ENCODE peak calls at places on chromosomes 16 and 17, in seven cellular contexts. Y is fibroblast of lung; A is cardiac muscle cell; I is GM23338; O is CD8-positive, alpha-beta memory T cell; L is A549; D is small intestine. X is an unnamed sample.

GRCh38 chr17:74770498-74771318 is 5.4 kb downstream of the NAT9 start:
- DNase-seq in O (peak), I (peak), A (peak), L (peak), D (peak), Y (peak), X (peak)

GRCh38 chr17:19304209-19304608 is 58.3 kb downstream of the B9D1 start:
- DNase-seq in D (peak), Y (peak), O (no peak), A (peak), I (no peak), L (peak), X (no peak)

GRCh38 chr16:58024673-58025350 is 742 bp upstream of the MMP15 start:
- DNase-seq in Y (peak), D (peak), L (peak), A (peak), O (peak), I (peak), X (peak)

GRCh38 chr16:15785386-15786059 is 71.3 kb downstream of the MYH11 start:
- DNase-seq in D (no peak), Y (no peak), L (no peak), A (no peak), O (no peak), I (no peak), X (no peak)

GRCh38 chr17:8791910-8792270 is 7.3 kb downstream of the MFSD6L start:
- DNase-seq in I (no peak), A (peak), D (no peak), Y (peak), O (no peak), L (peak), X (no peak)

GRCh38 chr16:3681206-3681605 is 26.7 kb downstream of the DNASE1 start:
- DNase-seq in A (peak), L (no peak), D (no peak), Y (no peak), O (no peak), I (no peak), X (no peak)

GRCh38 chr17:46772879-46773620 is 45.4 kb downstream of the WNT3 start:
- DNase-seq in O (no peak), Y (no peak), D (no peak), I (no peak), L (no peak), A (no peak), X (no peak)

GRCh38 chr17:32794533-32795246 is 82.2 kb downstream of the MYO1D start:
- DNase-seq in D (peak), A (no peak), Y (no peak), I (peak), O (no peak), L (no peak), X (no peak)

GRCh38 chr17:34305061-34305460 is 14.2 kb upstream of the CCL8 start:
- DNase-seq in A (no peak), Y (no peak), I (no peak), O (no peak), D (no peak), L (no peak), X (no peak)

GRCh38 chr17:82947051-82947991 is 107.5 kb upstream of the ZNF750 start:
- DNase-seq in L (no peak), A (no peak), I (no peak), Y (no peak), O (no peak), D (no peak), X (no peak)

GRCh38 chr17:63189082-63189481 is 223.0 kb downstream of the TANC2 start:
- DNase-seq in I (no peak), A (peak), L (peak), D (no peak), O (no peak), Y (peak), X (no peak)

GRCh38 chr16:87851141-87851587 is 18.1 kb downstream of the SLC7A5 start:
- DNase-seq in Y (no peak), O (no peak), I (no peak), L (no peak), A (no peak), D (no peak), X (no peak)

GRCh38 chr16:31474173-31474714 is 2.3 kb downstream of the TGFB1I1 start:
- DNase-seq in I (no peak), L (peak), Y (peak), O (no peak), D (no peak), A (peak), X (no peak)

GRCh38 chr17:70060415-70060814 is 14.6 kb upstream of the KCNJ16 start:
- DNase-seq in I (no peak), Y (peak), O (no peak), A (no peak), L (no peak), D (no peak), X (no peak)

GRCh38 chr17:57906910-57907309 is 48.3 kb downstream of the CUEDC1 start:
- DNase-seq in L (peak), Y (no peak), A (no peak), D (no peak), O (no peak), I (peak), X (no peak)

GRCh38 chr16:11609474-11610120 is 22.9 kb upstream of the LITAF start:
- DNase-seq in L (no peak), A (no peak), D (no peak), Y (no peak), O (no peak), I (no peak), X (no peak)

GRCh38 chr17:376936-377863 is 24.6 kb upstream of the RPH3AL start:
- DNase-seq in O (no peak), L (peak), A (no peak), I (peak), D (peak), Y (no peak), X (no peak)

GRCh38 chr17:7392696-7393612 is 1.4 kb downstream of the PLSCR3 start:
- DNase-seq in D (no peak), I (peak), L (no peak), A (no peak), O (no peak), Y (no peak), X (no peak)

GRCh38 chr17:76700627-76701470 is 9.9 kb downstream of the MXRA7 start:
- DNase-seq in I (peak), L (no peak), A (peak), D (no peak), Y (peak), O (peak), X (no peak)

GRCh38 chr16:70151391-70151790 is 22.2 kb upstream of the CLEC18C start:
- DNase-seq in I (no peak), A (no peak), D (no peak), Y (no peak), L (no peak), O (no peak), X (no peak)

GRCh38 chr16:10971560-10971961 is 27.2 kb downstream of the CLEC16A start:
- DNase-seq in I (peak), L (peak), A (peak), D (peak), O (no peak), Y (peak), X (peak)

GRCh38 chr17:80475949-80476876 is at the start of gene NPTX1:
- DNase-seq in I (peak), Y (no peak), L (peak), A (peak), O (no peak), D (no peak), X (peak)

GRCh38 chr17:80473701-80474100 is 2.7 kb downstream of the NPTX1 start:
- DNase-seq in I (no peak), L (no peak), D (no peak), Y (no peak), A (no peak), O (no peak), X (no peak)

GRCh38 chr17:80476877-80477646 is 655 bp upstream of the NPTX1 start:
- DNase-seq in O (no peak), Y (no peak), D (no peak), L (peak), A (no peak), I (no peak), X (no peak)

GRCh38 chr17:80474231-80474932 is 2.0 kb downstream of the NPTX1 start:
- DNase-seq in Y (peak), I (no peak), O (no peak), A (peak), D (no peak), L (peak), X (peak)

GRCh38 chr17:80474933-80475915 is 1.2 kb downstream of the NPTX1 start:
- DNase-seq in O (no peak), D (no peak), A (no peak), L (peak), Y (no peak), I (no peak), X (no peak)
- H3K4me3 ChIP-seq in O (peak), D (no peak), A (peak), L (peak), Y (no peak), I (peak), X (peak)

GRCh38 chr16:1443980-1444729 is at the start of gene CCDC154:
- DNase-seq in O (no peak), A (no peak), Y (no peak), D (no peak), L (no peak), I (no peak), X (no peak)

GRCh38 chr16:1443403-1443973 is 868 bp downstream of the CCDC154 start:
- DNase-seq in D (no peak), A (no peak), I (no peak), Y (no peak), L (no peak), O (no peak), X (no peak)

GRCh38 chr16:1445518-1446197 is 1.3 kb upstream of the CCDC154 start:
- DNase-seq in O (no peak), I (no peak), Y (no peak), L (no peak), A (no peak), D (no peak), X (no peak)

GRCh38 chr16:1446296-1447080 is 2.1 kb upstream of the CCDC154 start:
- DNase-seq in Y (no peak), L (no peak), O (no peak), D (no peak), A (no peak), I (no peak), X (no peak)

DNA sequence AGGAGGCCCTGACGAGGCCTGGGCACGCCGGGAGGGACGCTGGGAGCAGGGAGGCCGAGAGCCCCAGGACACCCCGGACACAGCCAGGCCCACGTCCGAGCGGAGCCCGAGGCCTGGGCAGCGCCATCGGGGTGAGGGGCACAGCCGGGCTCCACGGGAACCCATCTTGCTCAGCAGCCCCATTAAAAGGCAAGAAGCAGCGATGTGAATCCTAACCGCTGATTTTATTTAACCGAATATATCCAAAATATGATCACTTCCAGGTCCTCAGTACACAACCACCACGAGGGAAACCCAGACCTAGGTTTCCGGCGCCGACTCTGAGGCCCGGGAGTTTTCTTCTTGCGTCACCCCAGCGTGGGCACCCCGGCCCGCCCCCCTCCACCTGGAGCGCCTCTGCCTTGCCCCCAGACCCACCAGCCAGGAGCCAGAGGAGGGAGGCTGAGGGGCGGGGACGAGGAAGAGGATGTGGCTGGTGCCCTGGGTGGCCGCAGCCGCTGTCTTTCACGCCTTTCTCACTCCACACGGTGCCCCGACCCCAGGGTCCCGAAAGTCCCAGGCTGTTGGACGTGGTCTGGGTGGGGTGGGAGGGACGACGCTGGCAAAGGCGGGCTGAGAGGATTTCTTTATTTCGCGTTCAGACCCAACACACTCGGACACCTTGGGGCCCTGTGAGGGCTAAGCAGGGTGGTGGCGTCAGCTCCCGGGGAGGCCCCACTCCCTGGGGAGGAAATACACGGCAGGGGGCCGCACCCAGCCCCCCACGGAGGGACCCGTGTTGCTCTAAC is 568 bp upstream of the CCDC154 start:
- DNase-seq in Y (no peak), O (no peak), I (no peak), D (no peak), A (no peak), L (no peak), X (no peak)
- H3K4me3 ChIP-seq in Y (no peak), O (no peak), I (no peak), D (no peak), A (no peak), L (no peak), X (no peak)

GRCh38 chr17:2212328-2212981 is 91.1 kb downstream of the SMG6 start:
- DNase-seq in O (no peak), D (no peak), I (no peak), L (no peak), A (peak), Y (peak), X (no peak)

GRCh38 chr17:2213291-2213960 is 90.2 kb downstream of the SMG6 start:
- DNase-seq in I (no peak), L (no peak), A (peak), D (no peak), O (no peak), Y (peak), X (no peak)

GRCh38 chr17:2214047-2214717 is 89.4 kb downstream of the SMG6 start:
- DNase-seq in Y (peak), D (no peak), I (no peak), A (peak), L (no peak), O (no peak), X (no peak)

GRCh38 chr17:2215616-2216364 is 87.8 kb downstream of the SMG6 start:
- DNase-seq in Y (peak), A (peak), O (peak), L (no peak), D (peak), I (peak), X (peak)

GRCh38 chr17:2214887-2215615 is 88.5 kb downstream of the SMG6 start:
- DNase-seq in Y (peak), L (no peak), O (no peak), D (no peak), A (peak), I (no peak), X (no peak)
- H3K4me3 ChIP-seq in Y (peak), L (no peak), O (peak), D (no peak), A (peak), I (peak), X (peak)

GRCh38 chr17:55437165-55437605 is 15.6 kb upstream of the MMD start:
- DNase-seq in I (no peak), O (no peak), D (no peak), L (no peak), A (no peak), Y (no peak), X (no peak)

GRCh38 chr17:55435408-55435807 is 13.8 kb upstream of the MMD start:
- DNase-seq in I (no peak), O (no peak), Y (no peak), D (no peak), A (no peak), L (no peak), X (no peak)

GRCh38 chr17:55433629-55434422 is 12.2 kb upstream of the MMD start:
- DNase-seq in I (no peak), D (peak), L (peak), Y (peak), O (no peak), A (peak), X (no peak)

GRCh38 chr17:55434721-55435120 is 13.1 kb upstream of the MMD start:
- DNase-seq in D (no peak), I (no peak), O (no peak), Y (no peak), L (no peak), A (no peak), X (no peak)

DNA sequence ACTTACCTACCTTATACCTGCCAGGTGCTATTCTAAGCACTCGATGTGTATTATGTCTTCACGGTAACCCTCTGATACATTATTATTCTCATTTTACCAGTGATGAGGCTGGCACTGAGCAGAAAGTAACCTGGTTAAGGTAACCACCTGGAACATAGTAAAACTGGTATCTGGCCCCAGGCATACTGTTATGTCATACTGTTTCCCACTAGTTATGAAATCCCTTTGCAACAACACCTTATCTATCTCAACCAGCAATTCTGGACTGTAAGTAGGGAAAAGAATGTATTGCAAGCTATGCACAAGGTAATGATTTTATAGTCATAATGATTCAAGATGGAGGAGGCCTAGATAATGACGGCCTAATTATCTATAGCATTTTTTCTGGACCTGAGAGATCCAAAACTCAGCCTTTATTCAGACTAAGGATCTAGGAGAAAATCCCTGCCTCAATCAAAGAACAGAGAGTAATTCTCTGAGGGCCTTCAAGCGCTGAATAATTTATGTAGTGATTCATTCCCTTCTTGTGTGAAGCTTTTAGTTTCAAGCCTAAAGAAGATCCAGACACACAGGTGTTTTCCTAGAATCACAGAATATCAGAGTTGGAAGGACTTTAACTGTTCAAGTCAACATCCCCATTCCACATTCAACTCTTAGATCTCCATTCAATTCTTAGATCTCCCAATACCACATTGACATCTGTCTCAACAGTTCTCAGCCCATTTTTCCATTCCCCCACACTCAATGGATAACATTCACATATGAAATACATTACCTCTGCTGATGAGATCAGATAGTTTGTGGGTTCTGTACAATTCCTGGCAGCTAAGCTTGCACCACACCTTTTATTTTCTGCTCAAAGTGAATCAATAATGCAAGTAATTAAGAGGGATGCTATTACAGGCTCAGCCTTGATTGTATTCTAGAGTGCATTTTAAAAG is 14.9 kb upstream of the MMD start:
- DNase-seq in I (no peak), L (no peak), A (no peak), Y (no peak), D (no peak), O (no peak), X (no peak)
- H3K4me3 ChIP-seq in I (no peak), L (no peak), A (no peak), Y (no peak), D (no peak), O (no peak), X (no peak)

GRCh38 chr17:65290616-65291015 is 153.4 kb downstream of the RGS9 start:
- DNase-seq in A (no peak), Y (no peak), I (no peak), O (no peak), L (no peak), D (peak), X (no peak)
- H3K4me3 ChIP-seq in A (no peak), Y (no peak), I (no peak), O (no peak), L (no peak), D (no peak), X (no peak)

GRCh38 chr16:14529010-14529669 is 100.9 kb downstream of the PARN start:
- DNase-seq in Y (peak), O (no peak), D (peak), I (peak), L (peak), A (peak), X (peak)
- H3K4me3 ChIP-seq in Y (no peak), O (no peak), D (no peak), I (peak), L (no peak), A (no peak), X (no peak)

DNA sequence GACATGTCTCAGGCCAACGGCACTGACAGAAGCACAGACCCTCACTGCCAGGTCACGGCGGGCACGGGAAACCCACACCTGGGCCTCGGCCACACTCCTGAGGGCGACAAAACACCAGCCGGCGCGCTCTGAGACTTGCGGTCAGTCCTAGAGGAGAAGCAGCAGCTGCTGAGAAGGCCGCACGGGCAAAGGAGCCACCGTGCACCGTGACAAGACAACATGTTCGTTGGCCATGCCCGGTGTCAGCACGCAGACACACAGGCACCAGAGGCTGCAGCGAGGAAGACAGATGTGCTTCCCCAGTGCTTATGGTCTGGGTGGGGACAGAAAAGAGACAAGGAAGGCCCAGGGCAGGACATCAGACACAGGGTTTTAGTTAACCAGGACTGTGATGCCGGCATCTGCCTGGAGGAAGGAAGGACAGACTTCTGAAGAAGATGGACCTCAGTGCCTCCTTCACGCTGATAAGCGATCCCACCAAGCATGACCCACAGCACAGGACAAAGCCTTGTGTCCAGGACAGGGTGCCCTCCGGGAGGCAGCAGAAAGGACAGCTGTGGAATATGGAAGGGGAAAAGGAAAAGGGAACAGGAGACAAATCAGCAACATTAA is 84.0 kb downstream of the ANKRD11 start:
- DNase-seq in I (no peak), D (no peak), O (no peak), Y (no peak), A (no peak), L (no peak), X (no peak)
- H3K4me3 ChIP-seq in I (no peak), D (no peak), O (no peak), Y (no peak), A (no peak), L (no peak), X (no peak)

GRCh38 chr17:50133769-50134099 is 3.8 kb upstream of the SAMD14 start:
- DNase-seq in L (no peak), A (no peak), Y (no peak), D (no peak), I (peak), O (no peak), X (no peak)
- H3K4me3 ChIP-seq in L (no peak), A (no peak), Y (no peak), D (no peak), I (peak), O (no peak), X (no peak)

X was measured in naive thymus-derived CD4-positive, alpha-beta T cell.